ENCODE peak calls at places on chromosomes 5 and 9, in nine cellular contexts. W is heart left ventricle; I is CD4-positive, alpha-beta T cell; A is neuronal stem cell; V is ovary; U is astrocyte; O is dorsolateral prefrontal cortex; E is SK-N-SH; Y is PC-3. P is an unnamed sample.

GRCh38 chr9:18778846-18779245 is 254.2 kb downstream of the SAXO1 start:
- DNase-seq in V (no peak), E (no peak), U (no peak), Y (no peak), O (no peak), A (no peak), W (no peak), I (no peak), P (no peak)

GRCh38 chr9:94511943-94512265 is 43.0 kb upstream of the PCAT7 start:
- DNase-seq in V (no peak), W (no peak), A (no peak), I (no peak), U (no peak), Y (no peak), E (peak; percentile 33), O (no peak), P (no peak)

GRCh38 chr5:143033535-143034260 is 263.5 kb downstream of the ARHGAP26 start:
- DNase-seq in E (no peak), W (no peak), U (peak; percentile 99), Y (peak; percentile 90), V (no peak), A (no peak), I (no peak), O (no peak), P (no peak)

GRCh38 chr9:122835313-122835731 is 6.9 kb upstream of the PDCL start:
- DNase-seq in E (peak; percentile 51), A (no peak), I (no peak), V (no peak), U (no peak), Y (no peak), W (no peak), O (no peak), P (no peak)

GRCh38 chr5:173869316-173869715 is 18.8 kb upstream of the CPEB4 start:
- DNase-seq in Y (no peak), A (no peak), O (peak; percentile 75), U (no peak), I (no peak), W (no peak), V (no peak), E (no peak), P (no peak)

GRCh38 chr9:134658378-134658955 is 16.9 kb downstream of the COL5A1 start:
- DNase-seq in E (no peak), A (no peak), O (no peak), W (no peak), V (no peak), U (no peak), Y (no peak), I (no peak), P (no peak)

GRCh38 chr5:150321211-150321610 is 18.5 kb upstream of the ARSI start:
- DNase-seq in I (no peak), O (no peak), E (no peak), Y (no peak), V (no peak), W (no peak), A (no peak), U (no peak), P (no peak)

GRCh38 chr9:5582835-5583195 is 46.1 kb upstream of the RIC1 start:
- DNase-seq in V (no peak), W (peak; percentile 32), A (no peak), O (no peak), I (peak; percentile 29), Y (no peak), E (no peak), U (peak; percentile 75), P (peak; percentile 73)

GRCh38 chr9:127835930-127836586 is 18.4 kb downstream of the ENG start:
- DNase-seq in V (peak; percentile 81), Y (no peak), O (no peak), A (no peak), E (no peak), I (no peak), W (no peak), U (peak; percentile 68), P (peak; percentile 80)

GRCh38 chr5:32551865-32552264 is 33.5 kb upstream of the SUB1 start:
- DNase-seq in E (no peak), Y (no peak), V (no peak), I (no peak), W (no peak), A (no peak), U (no peak), O (no peak), P (no peak)

GRCh38 chr5:135052511-135053145 is 18.6 kb upstream of the PITX1 start:
- DNase-seq in I (no peak), Y (no peak), W (no peak), U (no peak), E (no peak), V (no peak), O (no peak), A (no peak), P (no peak)
- H3K27me3 ChIP-seq in I (peaks cover 49% of the 10 kb centered on the region), Y (no peaks in the 10 kb centered on the region), W (peaks cover 7% of the 10 kb centered on the region), U (peaks cover 58% of the 10 kb centered on the region), E (peaks cover 70% of the 10 kb centered on the region), V (no peaks in the 10 kb centered on the region), O (peaks cover 47% of the 10 kb centered on the region), A (peaks cover 51% of the 10 kb centered on the region), P (peaks cover 88% of the 10 kb centered on the region)

GRCh38 chr9:129181246-129181645 is 3.2 kb upstream of the IER5L start:
- DNase-seq in E (no peak), V (no peak), Y (no peak), W (no peak), O (no peak), A (no peak), U (no peak), I (no peak), P (no peak)
- H3K27me3 ChIP-seq in E (no peaks in the 10 kb centered on the region), V (no peaks in the 10 kb centered on the region), Y (no peaks in the 10 kb centered on the region), W (no peaks in the 10 kb centered on the region), O (no peaks in the 10 kb centered on the region), A (peaks cover 5% of the 10 kb centered on the region), U (no peaks in the 10 kb centered on the region), I (no peaks in the 10 kb centered on the region), P (no peaks in the 10 kb centered on the region)

GRCh38 chr9:136203406-136204085 is 1.4 kb downstream of the LHX3 start:
- DNase-seq in I (no peak), W (no peak), Y (no peak), V (no peak), A (no peak), O (no peak), U (no peak), E (peak; percentile 52), P (no peak)
- H3K27me3 ChIP-seq in I (peaks cover 45% of the 10 kb centered on the region), W (peaks cover 57% of the 10 kb centered on the region), Y (peaks cover 14% of the 10 kb centered on the region), V (peaks cover 10% of the 10 kb centered on the region), A (peaks cover 73% of the 10 kb centered on the region), O (peaks cover 62% of the 10 kb centered on the region), U (peaks cover 51% of the 10 kb centered on the region), E (peaks cover 49% of the 10 kb centered on the region), P (peaks cover 75% of the 10 kb centered on the region)

DNA sequence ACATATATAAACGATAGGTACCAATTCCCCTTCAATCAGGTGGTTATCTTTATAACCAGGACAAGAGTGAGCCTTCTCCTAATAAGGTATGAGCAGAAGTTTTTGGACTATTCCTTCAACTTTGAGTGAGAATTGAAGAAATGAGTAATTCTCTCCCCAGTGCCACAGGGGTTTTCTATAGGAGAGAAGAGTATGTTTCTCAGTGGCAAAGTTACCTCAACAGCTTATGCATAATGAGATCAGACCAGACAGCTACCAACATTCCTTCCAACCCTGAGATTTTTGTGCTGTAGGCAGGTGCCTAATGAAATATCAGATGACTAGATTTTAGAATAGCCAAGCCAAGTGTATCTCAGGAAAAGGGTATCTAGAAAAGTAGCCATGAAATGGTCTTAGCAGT is 40.9 kb downstream of the ABLIM3 start:
- DNase-seq in W (no peak), O (no peak), V (no peak), A (no peak), I (no peak), Y (no peak), E (no peak), U (no peak), P (no peak)
- H3K27me3 ChIP-seq in W (no peaks in the 10 kb centered on the region), O (no peaks in the 10 kb centered on the region), V (no peaks in the 10 kb centered on the region), A (no peaks in the 10 kb centered on the region), I (peaks cover 13% of the 10 kb centered on the region), Y (no peaks in the 10 kb centered on the region), E (no peaks in the 10 kb centered on the region), U (no peaks in the 10 kb centered on the region), P (no peaks in the 10 kb centered on the region)

GRCh38 chr9:34589656-34590375 is at the start of gene CNTFR:
- DNase-seq in I (no peak), A (no peak), Y (no peak), W (peak; percentile 41), E (peak; percentile 93), V (peak; percentile 76), U (no peak), O (peak; percentile 78), P (no peak)
- H3K27me3 ChIP-seq in I (peaks cover 91% of the 10 kb centered on the region), A (peaks cover 68% of the 10 kb centered on the region), Y (peaks cover 55% of the 10 kb centered on the region), W (peaks cover 8% of the 10 kb centered on the region), E (peaks cover 53% of the 10 kb centered on the region), V (no peaks in the 10 kb centered on the region), U (peaks cover 79% of the 10 kb centered on the region), O (no peaks in the 10 kb centered on the region), P (peaks cover 40% of the 10 kb centered on the region)

GRCh38 chr9:22625540-22625939 is 178.9 kb downstream of the DMRTA1 start:
- DNase-seq in W (no peak), U (no peak), A (no peak), Y (no peak), O (no peak), E (no peak), I (no peak), V (no peak), P (no peak)

GRCh38 chr9:22622823-22623222 is 176.2 kb downstream of the DMRTA1 start:
- DNase-seq in I (no peak), U (no peak), Y (no peak), E (no peak), A (no peak), W (no peak), O (no peak), V (no peak), P (no peak)

DNA sequence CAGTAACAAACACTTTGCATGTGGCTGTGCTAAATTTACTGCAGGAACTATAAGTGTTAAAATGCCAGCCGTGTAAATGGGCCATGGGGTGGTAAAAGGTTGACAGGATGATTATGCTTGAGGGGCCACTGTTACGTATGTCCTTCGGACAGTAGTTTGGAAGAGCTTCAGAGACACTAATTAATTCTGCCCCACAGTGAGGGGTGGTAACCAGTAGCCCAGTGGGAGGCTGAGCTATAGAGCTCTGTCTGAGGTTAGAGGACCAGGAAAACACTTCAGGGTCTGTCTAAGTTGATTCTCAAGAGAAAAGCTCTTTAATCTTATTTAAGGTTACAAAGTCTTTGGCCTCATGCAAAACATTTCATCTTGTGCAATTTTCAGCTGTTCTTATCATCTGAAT is 176.6 kb downstream of the DMRTA1 start:
- DNase-seq in U (no peak), W (no peak), I (no peak), V (no peak), A (peak; percentile 6), Y (no peak), E (no peak), O (no peak), P (no peak)
- H3K27me3 ChIP-seq in U (no peaks in the 10 kb centered on the region), W (no peaks in the 10 kb centered on the region), I (no peaks in the 10 kb centered on the region), V (no peaks in the 10 kb centered on the region), A (no peaks in the 10 kb centered on the region), Y (no peaks in the 10 kb centered on the region), E (no peaks in the 10 kb centered on the region), O (no peaks in the 10 kb centered on the region), P (no peaks in the 10 kb centered on the region)

GRCh38 chr5:33628781-33629180 is 188.0 kb downstream of the TARS1 start:
- DNase-seq in O (no peak), Y (no peak), V (no peak), E (no peak), W (no peak), A (no peak), I (no peak), U (no peak), P (no peak)
- H3K27me3 ChIP-seq in O (no peaks in the 10 kb centered on the region), Y (no peaks in the 10 kb centered on the region), V (no peaks in the 10 kb centered on the region), E (no peaks in the 10 kb centered on the region), W (no peaks in the 10 kb centered on the region), A (no peaks in the 10 kb centered on the region), I (no peaks in the 10 kb centered on the region), U (no peaks in the 10 kb centered on the region), P (no peaks in the 10 kb centered on the region)

P was measured in suprapubic skin.